ENCODE peak calls at places on chromosomes 2 and 18, in six cellular contexts. X is HuH-7.5, A is anterior cingulate cortex, D is hepatic stellate cell, F is gastrocnemius medialis, K is astrocyte. R is an unnamed sample.

GRCh38 chr18:75307530-75307929 is 96.9 kb downstream of the TSHZ1 start:
- DNase-seq in X (no peak), A (no peak), D (no peak), F (no peak), K (no peak), R (no peak)

GRCh38 chr2:13230221-13230620 is 513.5 kb downstream of the TRIB2 start:
- DNase-seq in X (no peak), A (no peak), D (no peak), F (no peak), K (peak), R (no peak)

GRCh38 chr2:229340086-229340760 is 69.1 kb upstream of the PID1 start:
- DNase-seq in X (no peak), A (no peak), D (peak), F (no peak), K (peak), R (no peak)

GRCh38 chr2:61229936-61230335 is 67.9 kb downstream of the C2orf74 start:
- DNase-seq in X (no peak), A (no peak), D (no peak), F (no peak), K (peak), R (no peak)

GRCh38 chr2:26049641-26050040 is 15.8 kb downstream of the RAB10 start:
- DNase-seq in X (no peak), A (no peak), D (no peak), F (no peak), K (peak), R (no peak)

GRCh38 chr18:75377975-75378673 is 49.4 kb downstream of the SMIM21 start:
- DNase-seq in X (no peak), A (no peak), D (no peak), F (no peak), K (no peak), R (no peak)

GRCh38 chr2:176986579-176986978 is 226.0 kb upstream of the HNRNPA3 start:
- DNase-seq in X (no peak), A (no peak), D (no peak), F (no peak), K (no peak), R (no peak)

GRCh38 chr18:55012041-55012440 is 52.8 kb upstream of the CCDC68 start:
- DNase-seq in X (no peak), A (no peak), D (no peak), F (no peak), K (peak), R (no peak)

GRCh38 chr2:44836916-44837315 is 104.6 kb upstream of the SIX3 start:
- DNase-seq in X (no peak), A (no peak), D (no peak), F (no peak), K (no peak), R (no peak)

GRCh38 chr2:102082591-102083586 is 59.7 kb upstream of the IL1R1 start:
- DNase-seq in X (no peak), A (no peak), D (no peak), F (peak), K (peak), R (peak)

GRCh38 chr2:134927195-134927594 is 8.6 kb downstream of the CCNT2 start:
- DNase-seq in X (no peak), A (no peak), D (no peak), F (peak), K (peak), R (peak)

GRCh38 chr18:36849288-36850011 is 20.5 kb downstream of the KIAA1328 start:
- DNase-seq in X (no peak), A (no peak), D (no peak), F (no peak), K (peak), R (peak)

GRCh38 chr18:63273170-63273925 is 46.2 kb downstream of the BCL2 start:
- DNase-seq in X (no peak), A (no peak), D (no peak), F (no peak), K (no peak), R (no peak)

GRCh38 chr18:51135361-51135760 is 62.1 kb downstream of the MEX3C start:
- DNase-seq in X (no peak), A (no peak), D (peak), F (no peak), K (peak), R (no peak)